ENCODE peak calls at places on chromosomes 2 and 18, in four cellular contexts. P is choroid plexus epithelial cell; G is CD8-positive, alpha-beta T cell; D is brain microvascular endothelial cell. R is an unnamed sample.

GRCh38 chr18:36296591-36297418 is 708 bp upstream of the FHOD3 start:
- DNase-seq in P (peak; percentile 79), G (no peak), D (peak; percentile 64), R (peak; percentile 82)

GRCh38 chr2:239809391-239809790 is 215.8 kb downstream of the NDUFA10 start:
- DNase-seq in P (no peak), G (no peak), D (no peak), R (no peak)

GRCh38 chr2:6945087-6945813 is 28.0 kb downstream of the RNF144A start:
- DNase-seq in P (no peak), G (no peak), D (no peak), R (no peak)

GRCh38 chr2:239898292-239898925 is 126.7 kb downstream of the NDUFA10 start:
- DNase-seq in P (no peak), G (peak; percentile 3), D (no peak), R (no peak)

GRCh38 chr18:63155169-63155852 is 164.3 kb downstream of the BCL2 start:
- DNase-seq in P (peak; percentile 35), G (peak; percentile 78), D (no peak), R (no peak)

GRCh38 chr18:10420561-10421352 is 33.7 kb upstream of the APCDD1 start:
- DNase-seq in P (no peak), G (no peak), D (no peak), R (peak; percentile 78)

GRCh38 chr2:40534528-40534927 is 82.6 kb upstream of the SLC8A1 start:
- DNase-seq in P (no peak), G (no peak), D (no peak), R (no peak)

GRCh38 chr2:127197475-127198385 is 22.4 kb downstream of the CYP27C1 start:
- DNase-seq in P (peak; percentile 75), G (peak; percentile 53), D (peak; percentile 68), R (peak; percentile 47)

GRCh38 chr2:30627162-30627561 is 180.1 kb downstream of the CAPN13 start:
- DNase-seq in P (no peak), G (no peak), D (no peak), R (no peak)

GRCh38 chr18:23943903-23944624 is 70.5 kb upstream of the TTC39C start:
- DNase-seq in P (peak; percentile 66), G (no peak), D (peak; percentile 5), R (peak; percentile 69)

GRCh38 chr2:225173909-225174308 is 131.6 kb upstream of the DOCK10 start:
- DNase-seq in P (no peak), G (no peak), D (no peak), R (peak; percentile 82)

GRCh38 chr2:102736174-102736606 is 25.6 kb upstream of the TMEM182 start:
- DNase-seq in P (peak; percentile 31), G (no peak), D (peak; percentile 20), R (peak; percentile 16)

GRCh38 chr2:11692966-11693521 is 23.0 kb upstream of the NTSR2 start:
- DNase-seq in P (peak; percentile 72), G (peak; percentile 62), D (peak; percentile 62), R (peak; percentile 73)

GRCh38 chr2:58006256-58006951 is 40.2 kb upstream of the VRK2 start:
- DNase-seq in P (peak; percentile 22), G (no peak), D (no peak), R (no peak)

GRCh38 chr2:190127651-190128050 is 65.1 kb upstream of the MSTN start:
- DNase-seq in P (no peak), G (no peak), D (no peak), R (no peak)

GRCh38 chr2:120132190-120132589 is 91.0 kb downstream of the TMEM185B start:
- DNase-seq in P (peak; percentile 77), G (no peak), D (peak; percentile 75), R (peak; percentile 71)

GRCh38 chr2:181877181-181877664 is 14.3 kb upstream of the ITPRID2 start:
- DNase-seq in P (no peak), G (no peak), D (no peak), R (no peak)

GRCh38 chr2:240392084-240392947 is 43.1 kb upstream of the GPC1 start:
- DNase-seq in P (peak; percentile 29), G (no peak), D (no peak), R (no peak)

GRCh38 chr2:23106232-23106631 is 278.7 kb upstream of the KLHL29 start:
- DNase-seq in P (no peak), G (no peak), D (no peak), R (no peak)

GRCh38 chr18:67475673-67476072 is 40.8 kb downstream of the DSEL start:
- DNase-seq in P (peak; percentile 78), G (no peak), D (no peak), R (peak; percentile 44)

GRCh38 chr2:33267043-33267442 is 209.4 kb upstream of the RASGRP3 start:
- DNase-seq in P (no peak), G (no peak), D (no peak), R (no peak)
- TF ChIP-seq CTCF in P (no peak), G (no peak), D (no peak), R (no peak)

GRCh38 chr2:37343537-37344434 is 644 bp upstream of the QPCT start:
- DNase-seq in P (peak; percentile 80), G (no peak), D (peak; percentile 51), R (peak; percentile 62)
- TF ChIP-seq CTCF in P (peak; percentile 70), G (no peak), D (peak; percentile 59), R (peak; percentile 44)

GRCh38 chr2:162524192-162524591 is 180.3 kb downstream of the GCA start:
- DNase-seq in P (peak; percentile 14), G (no peak), D (no peak), R (no peak)
- TF ChIP-seq CTCF in P (peak; percentile 4), G (no peak), D (no peak), R (no peak)

GRCh38 chr2:188456114-188456909 is 164.6 kb downstream of the GULP1 start:
- DNase-seq in P (no peak), G (no peak), D (no peak), R (no peak)
- TF ChIP-seq CTCF in P (peak; percentile 62), G (no peak), D (peak; percentile 55), R (peak; percentile 17)

DNA sequence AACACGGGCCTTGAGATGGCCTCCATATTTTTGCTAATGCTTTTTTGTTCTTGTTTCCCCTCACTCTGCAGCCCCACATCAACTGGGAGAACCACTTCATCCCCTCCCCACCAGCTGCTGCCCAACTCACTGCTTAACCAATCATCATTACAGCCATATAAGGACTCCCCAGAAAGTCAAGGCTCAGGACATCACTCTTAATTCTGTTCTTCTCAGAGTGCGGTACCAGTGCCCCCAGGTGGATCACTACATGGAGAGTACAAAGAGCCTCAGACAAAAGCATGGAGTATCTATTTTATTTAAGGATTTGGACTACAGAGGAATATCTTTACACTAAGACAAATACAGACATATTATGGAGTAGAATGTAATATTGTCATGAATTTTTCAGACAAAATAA is 340.6 kb downstream of the PAX3 start:
- DNase-seq in P (no peak), G (no peak), D (no peak), R (peak; percentile 4)
- TF ChIP-seq CTCF in P (no peak), G (no peak), D (no peak), R (no peak)

DNA sequence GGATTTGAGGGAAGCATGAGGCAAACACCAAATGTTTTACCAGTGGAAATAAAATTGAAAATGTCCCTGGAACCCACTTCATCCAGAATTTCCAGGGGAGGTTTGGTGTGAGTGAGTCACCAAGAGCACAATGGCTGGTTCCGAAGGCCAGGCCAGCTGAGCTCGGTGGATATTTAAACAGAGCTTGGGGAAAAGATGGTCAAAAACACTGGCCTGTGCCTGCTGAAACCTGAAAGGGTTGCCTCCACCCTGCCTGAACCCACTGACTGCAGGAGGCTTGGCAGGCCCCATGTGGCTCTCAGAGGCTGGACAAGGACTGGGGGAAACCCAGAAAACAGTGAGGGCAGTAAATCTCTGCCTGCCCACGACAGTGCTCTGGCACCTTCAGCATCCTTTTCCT is 93.9 kb downstream of the TTC32 start:
- DNase-seq in P (no peak), G (no peak), D (no peak), R (peak; percentile 50)
- TF ChIP-seq CTCF in P (no peak), G (no peak), D (no peak), R (no peak)

GRCh38 chr2:98757904-98758421 is 27.0 kb upstream of the MGAT4A start:
- DNase-seq in P (peak; percentile 82), G (peak; percentile 66), D (peak; percentile 86), R (peak; percentile 97)
- TF ChIP-seq CTCF in P (peak; percentile 6), G (no peak), D (no peak), R (peak; percentile 10)

GRCh38 chr2:10439185-10439879 is 8.8 kb downstream of the ODC1 start:
- DNase-seq in P (peak; percentile 26), G (no peak), D (no peak), R (peak; percentile 46)
- TF ChIP-seq CTCF in P (no peak), G (no peak), D (no peak), R (no peak)